ENCODE peak calls at places on chromosomes 4 and X, in ten cellular contexts. H is HepG2, M is body of pancreas, J is GM23338, P is transverse colon, L is gastrocnemius medialis, T is heart left ventricle, I is mammary epithelial cell, D is neural progenitor cell, U is lung. B is an unnamed sample.

GRCh38 chr4:145178740-145179139 is 1.6 kb downstream of the OTUD4 start:
- DNase-seq in H (no peak), M (no peak), J (no peak), P (no peak), L (no peak), T (no peak), I (peak; percentile 8), D (no peak), U (no peak), B (no peak)

GRCh38 chrX:86103061-86103460 is 45.2 kb upstream of the DACH2 start:
- DNase-seq in H (no peak), M (no peak), J (no peak), P (no peak), L (no peak), T (no peak), I (peak; percentile 42), D (no peak), U (no peak), B (no peak)

GRCh38 chrX:54415534-54416350 is 24.5 kb upstream of the TSR2 start:
- DNase-seq in H (no peak), M (no peak), J (peak; percentile 69), P (no peak), L (no peak), T (no peak), I (no peak), D (peak; percentile 51), U (no peak), B (no peak)

GRCh38 chr4:122783301-122784215 is 43.1 kb upstream of the FGF2 start:
- DNase-seq in H (peak; percentile 37), M (peak; percentile 50), J (peak; percentile 99), P (peak; percentile 21), L (peak; percentile 23), T (peak; percentile 86), I (peak; percentile 87), D (peak; percentile 77), U (peak; percentile 64), B (peak; percentile 20)

GRCh38 chr4:26023191-26023972 is 109.4 kb downstream of the SMIM20 start:
- DNase-seq in H (peak; percentile 13), M (no peak), J (no peak), P (no peak), L (no peak), T (no peak), I (no peak), D (no peak), U (no peak), B (no peak)

GRCh38 chr4:167290684-167291083 is 56.4 kb upstream of the SPOCK3 start:
- DNase-seq in H (no peak), M (no peak), J (peak; percentile 65), P (no peak), L (no peak), T (no peak), I (peak; percentile 1), D (peak; percentile 29), U (no peak), B (no peak)

GRCh38 chrX:8955521-8955920 is 78.4 kb downstream of the FAM9B start:
- DNase-seq in H (no peak), M (no peak), J (no peak), P (no peak), L (no peak), T (no peak), I (no peak), D (no peak), U (no peak), B (no peak)

GRCh38 chr4:121668368-121669162 is 28.2 kb downstream of the ANXA5 start:
- DNase-seq in H (no peak), M (no peak), J (no peak), P (no peak), L (no peak), T (no peak), I (peak; percentile 86), D (no peak), U (no peak), B (no peak)

GRCh38 chr4:158090323-158090722 is 82.5 kb downstream of the GASK1B start:
- DNase-seq in H (no peak), M (peak; percentile 50), J (no peak), P (no peak), L (no peak), T (no peak), I (no peak), D (no peak), U (no peak), B (no peak)

DNA sequence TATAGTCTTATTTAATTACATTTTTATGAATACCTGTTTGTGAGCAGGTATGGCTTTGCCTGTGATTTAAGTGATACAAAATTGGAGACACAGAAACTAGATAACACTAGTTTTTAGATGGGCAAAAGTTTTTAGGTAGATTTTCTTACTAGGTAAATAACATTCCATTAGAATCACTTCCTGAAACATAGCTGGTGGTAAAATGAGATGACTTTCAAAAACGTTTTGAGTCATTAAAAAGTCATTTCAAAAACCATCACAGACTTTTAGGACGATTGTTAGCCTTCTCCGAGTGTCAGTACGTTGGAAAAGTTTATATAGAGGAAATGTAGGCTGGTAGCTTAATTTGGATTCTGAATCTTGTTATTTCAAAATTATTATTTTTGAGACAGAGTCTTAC is 18.3 kb downstream of the PTTG2 start:
- DNase-seq in H (no peak), M (no peak), J (no peak), P (no peak), L (no peak), T (no peak), I (no peak), D (no peak), U (no peak), B (no peak)
- H3K4me1 ChIP-seq in H (peaks cover 55% of the 10 kb centered on the region), M (peaks cover 46% of the 10 kb centered on the region), J (peaks cover 51% of the 10 kb centered on the region), P (peaks cover 48% of the 10 kb centered on the region), L (peaks cover 31% of the 10 kb centered on the region), T (peaks cover 61% of the 10 kb centered on the region), I (peaks cover 5% of the 10 kb centered on the region), D (peaks cover 17% of the 10 kb centered on the region), U (peaks cover 4% of the 10 kb centered on the region), B (peaks cover 15% of the 10 kb centered on the region)

DNA sequence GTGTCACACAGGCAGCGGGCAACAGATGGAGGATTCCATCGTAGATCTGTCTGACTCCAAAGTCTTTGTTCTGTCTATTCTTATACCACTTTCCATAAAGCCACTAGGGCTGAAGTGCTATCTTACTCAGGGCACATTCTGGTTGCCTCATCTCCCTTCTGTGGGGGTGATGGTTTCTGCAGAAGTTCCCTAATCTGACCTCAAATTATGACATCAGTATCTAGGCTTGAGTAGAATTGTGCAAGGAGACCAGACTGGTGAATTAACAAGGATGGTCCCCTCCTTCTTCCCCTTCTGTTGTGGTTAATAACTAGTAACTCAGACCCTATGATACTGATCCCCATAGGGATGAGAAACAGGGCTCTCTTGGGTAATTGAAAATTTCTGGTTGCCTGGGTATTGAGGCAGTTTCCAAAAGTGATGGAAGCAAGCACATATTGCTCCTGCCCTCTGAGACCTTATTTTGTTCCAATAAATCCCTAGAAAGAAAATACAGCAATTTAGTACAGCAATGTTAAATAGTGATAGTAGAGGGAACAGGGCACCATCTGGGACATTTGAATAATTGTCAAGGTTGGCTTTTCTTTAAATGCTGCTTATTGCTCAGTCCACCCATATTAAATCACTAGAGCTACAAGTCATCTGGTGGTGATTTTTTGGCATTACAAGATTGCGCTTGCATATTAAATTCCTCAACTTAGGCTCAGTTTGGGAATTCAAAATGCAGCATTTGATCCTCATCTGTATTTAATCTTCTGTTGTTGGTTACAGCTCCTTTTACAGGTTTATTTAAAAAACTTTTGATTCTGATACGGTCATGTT is 57.3 kb upstream of the AP1S2 start:
- DNase-seq in H (no peak), M (no peak), J (no peak), P (no peak), L (no peak), T (no peak), I (no peak), D (no peak), U (no peak), B (no peak)
- TF ChIP-seq CTCF in H (no peak), M (no peak), J (no peak), P (no peak), L (no peak), T (no peak), I (no peak), D (no peak), U (no peak), B (no peak)

DNA sequence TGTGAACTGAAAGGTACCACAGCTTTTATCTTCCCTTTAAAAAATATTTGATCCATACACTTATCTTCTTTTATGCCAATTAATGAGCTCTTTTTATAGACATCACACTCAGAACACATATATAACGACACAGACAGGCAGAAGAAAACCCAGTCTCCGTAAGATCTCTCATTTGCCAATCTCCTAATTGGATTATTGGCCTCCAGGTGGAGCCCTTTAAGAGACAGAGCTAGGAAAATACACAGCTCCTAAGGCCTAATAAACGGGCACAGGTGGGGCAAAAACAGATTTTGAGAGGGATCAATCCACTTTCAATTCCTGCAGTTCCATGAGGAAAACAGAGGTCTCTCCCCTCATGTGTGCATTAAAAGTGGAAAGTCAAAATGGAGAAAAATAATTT is 1495.4 kb downstream of the RPA4 start:
- DNase-seq in H (peak; percentile 0), M (no peak), J (peak; percentile 22), P (no peak), L (no peak), T (no peak), I (no peak), D (no peak), U (no peak), B (no peak)
- H3K27me3 ChIP-seq in H (no peaks in the 10 kb centered on the region), M (no peaks in the 10 kb centered on the region), J (no peaks in the 10 kb centered on the region), P (no peaks in the 10 kb centered on the region), L (no peaks in the 10 kb centered on the region), T (no peaks in the 10 kb centered on the region), I (no peaks in the 10 kb centered on the region), D (no peaks in the 10 kb centered on the region), U (no peaks in the 10 kb centered on the region), B (no peaks in the 10 kb centered on the region)

GRCh38 chr4:168815373-168816345 is 194.4 kb downstream of the CBR4 start:
- DNase-seq in H (no peak), M (no peak), J (no peak), P (no peak), L (no peak), T (no peak), I (no peak), D (peak; percentile 68), U (no peak), B (no peak)

GRCh38 chr4:168817418-168817817 is 192.6 kb downstream of the CBR4 start:
- DNase-seq in H (no peak), M (no peak), J (no peak), P (no peak), L (no peak), T (no peak), I (no peak), D (no peak), U (no peak), B (no peak)

GRCh38 chr4:168811207-168811606 is 198.8 kb downstream of the CBR4 start:
- DNase-seq in H (no peak), M (no peak), J (no peak), P (no peak), L (no peak), T (no peak), I (peak; percentile 50), D (no peak), U (no peak), B (no peak)

GRCh38 chr4:168811793-168812651 is 198.0 kb downstream of the CBR4 start:
- DNase-seq in H (no peak), M (no peak), J (no peak), P (no peak), L (no peak), T (no peak), I (peak; percentile 70), D (no peak), U (no peak), B (no peak)

DNA sequence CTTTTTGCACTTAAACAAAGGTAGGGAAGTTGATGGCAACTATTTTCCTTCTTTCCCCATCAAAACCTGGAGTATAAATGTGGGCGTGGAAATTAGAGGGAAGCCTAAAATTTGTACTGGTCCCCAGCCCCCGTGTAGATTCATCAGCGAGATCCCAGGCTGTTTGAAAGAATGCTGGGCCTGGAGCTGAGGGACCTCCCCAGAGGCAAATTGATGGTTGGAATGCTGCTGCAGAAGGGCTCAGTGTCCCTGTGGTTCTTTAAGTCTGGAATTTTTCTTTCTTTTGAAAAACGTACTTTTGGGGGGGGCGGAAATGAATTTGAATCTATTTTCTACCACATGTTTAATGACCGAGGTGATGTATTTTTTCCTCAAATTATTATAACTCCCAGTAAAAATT is 197.2 kb downstream of the CBR4 start:
- DNase-seq in H (no peak), M (no peak), J (peak; percentile 45), P (no peak), L (no peak), T (no peak), I (no peak), D (peak; percentile 56), U (no peak), B (no peak)
- H3K4me1 ChIP-seq in H (peaks cover 10% of the 10 kb centered on the region), M (peaks cover 11% of the 10 kb centered on the region), J (peaks cover 25% of the 10 kb centered on the region), P (peaks cover 18% of the 10 kb centered on the region), L (peaks cover 32% of the 10 kb centered on the region), T (peaks cover 41% of the 10 kb centered on the region), I (peaks cover 38% of the 10 kb centered on the region), D (peaks cover 49% of the 10 kb centered on the region), U (peaks cover 2% of the 10 kb centered on the region), B (peaks cover 19% of the 10 kb centered on the region)

B was measured in Caco-2.